ENCODE peak calls at places on chromosomes 5 and 9, in seven cellular contexts. One of them, this sample, is unnamed.

GRCh38 chr5:176762489-176762888 is 47.9 kb upstream of the UNC5A start:
- DNase-seq in HCEC 1CT: peak; percentile 8
- DNase-seq in upper lobe of right lung: peak; percentile 2
- DNase-seq in activated CD8-positive, alpha-beta memory T cell treated with anti-CD3 and anti-CD28 coated beads, Interleukin-2, amount 50 U/mL, for 48 hours: no peak
- DNase-seq in amygdala: no peak
- DNase-seq in A549: no peak
- DNase-seq in left colon: no peak
- DNase-seq in this sample: no peak

GRCh38 chr9:93697352-93698139 is 121.2 kb downstream of the PHF2 start:
- DNase-seq in HCEC 1CT: no peak
- DNase-seq in amygdala: no peak
- DNase-seq in A549: no peak
- DNase-seq in activated CD8-positive, alpha-beta memory T cell treated with anti-CD3 and anti-CD28 coated beads, Interleukin-2, amount 50 U/mL, for 48 hours: no peak
- DNase-seq in upper lobe of right lung: peak; percentile 53
- DNase-seq in left colon: no peak
- DNase-seq in this sample: peak; percentile 69

GRCh38 chr9:134892221-134892620 is 11.6 kb downstream of the FCN2 start:
- DNase-seq in A549: no peak
- DNase-seq in left colon: no peak
- DNase-seq in upper lobe of right lung: peak; percentile 48
- DNase-seq in amygdala: no peak
- DNase-seq in HCEC 1CT: no peak
- DNase-seq in activated CD8-positive, alpha-beta memory T cell treated with anti-CD3 and anti-CD28 coated beads, Interleukin-2, amount 50 U/mL, for 48 hours: peak; percentile 23
- DNase-seq in this sample: peak; percentile 60

GRCh38 chr9:113056191-113057106 is at the start of gene ZFP37:
- DNase-seq in amygdala: peak; percentile 93
- DNase-seq in A549: peak; percentile 97
- DNase-seq in upper lobe of right lung: peak; percentile 93
- DNase-seq in HCEC 1CT: peak; percentile 96
- DNase-seq in activated CD8-positive, alpha-beta memory T cell treated with anti-CD3 and anti-CD28 coated beads, Interleukin-2, amount 50 U/mL, for 48 hours: peak; percentile 88
- DNase-seq in left colon: peak; percentile 84
- DNase-seq in this sample: peak; percentile 97

GRCh38 chr5:127229185-127229889 is 61.3 kb upstream of the MEGF10 start:
- DNase-seq in activated CD8-positive, alpha-beta memory T cell treated with anti-CD3 and anti-CD28 coated beads, Interleukin-2, amount 50 U/mL, for 48 hours: peak; percentile 75
- DNase-seq in A549: peak; percentile 23
- DNase-seq in amygdala: no peak
- DNase-seq in upper lobe of right lung: peak; percentile 87
- DNase-seq in HCEC 1CT: no peak
- DNase-seq in left colon: peak; percentile 75
- DNase-seq in this sample: peak; percentile 90

GRCh38 chr9:20620658-20621552 is 1.4 kb downstream of the MLLT3 start:
- DNase-seq in HCEC 1CT: peak; percentile 45
- DNase-seq in A549: peak; percentile 26
- DNase-seq in upper lobe of right lung: peak; percentile 73
- DNase-seq in activated CD8-positive, alpha-beta memory T cell treated with anti-CD3 and anti-CD28 coated beads, Interleukin-2, amount 50 U/mL, for 48 hours: peak; percentile 76
- DNase-seq in left colon: peak; percentile 63
- DNase-seq in amygdala: no peak
- DNase-seq in this sample: peak; percentile 83

GRCh38 chr5:177314376-177315342 is 3.0 kb upstream of the MXD3 start:
- DNase-seq in left colon: no peak
- DNase-seq in HCEC 1CT: no peak
- DNase-seq in activated CD8-positive, alpha-beta memory T cell treated with anti-CD3 and anti-CD28 coated beads, Interleukin-2, amount 50 U/mL, for 48 hours: no peak
- DNase-seq in A549: no peak
- DNase-seq in upper lobe of right lung: peak; percentile 59
- DNase-seq in amygdala: no peak
- DNase-seq in this sample: peak; percentile 72

GRCh38 chr5:180333661-180334060 is 19.5 kb downstream of the GFPT2 start:
- DNase-seq in amygdala: no peak
- DNase-seq in A549: peak; percentile 81
- DNase-seq in activated CD8-positive, alpha-beta memory T cell treated with anti-CD3 and anti-CD28 coated beads, Interleukin-2, amount 50 U/mL, for 48 hours: no peak
- DNase-seq in upper lobe of right lung: no peak
- DNase-seq in left colon: no peak
- DNase-seq in HCEC 1CT: peak; percentile 62
- DNase-seq in this sample: no peak

GRCh38 chr9:135046156-135047025 is 41.1 kb upstream of the OLFM1 start:
- DNase-seq in activated CD8-positive, alpha-beta memory T cell treated with anti-CD3 and anti-CD28 coated beads, Interleukin-2, amount 50 U/mL, for 48 hours: peak; percentile 23
- DNase-seq in amygdala: no peak
- DNase-seq in A549: no peak
- DNase-seq in left colon: no peak
- DNase-seq in upper lobe of right lung: no peak
- DNase-seq in HCEC 1CT: no peak
- DNase-seq in this sample: peak; percentile 66

GRCh38 chr5:67010684-67011409 is 185.8 kb downstream of the CD180 start:
- DNase-seq in HCEC 1CT: peak; percentile 91
- DNase-seq in amygdala: no peak
- DNase-seq in left colon: peak; percentile 11
- DNase-seq in upper lobe of right lung: no peak
- DNase-seq in A549: no peak
- DNase-seq in activated CD8-positive, alpha-beta memory T cell treated with anti-CD3 and anti-CD28 coated beads, Interleukin-2, amount 50 U/mL, for 48 hours: no peak
- DNase-seq in this sample: no peak

GRCh38 chr9:37353791-37354190 is 68.7 kb upstream of the GRHPR start:
- DNase-seq in HCEC 1CT: no peak
- DNase-seq in A549: no peak
- DNase-seq in activated CD8-positive, alpha-beta memory T cell treated with anti-CD3 and anti-CD28 coated beads, Interleukin-2, amount 50 U/mL, for 48 hours: no peak
- DNase-seq in left colon: no peak
- DNase-seq in amygdala: no peak
- DNase-seq in upper lobe of right lung: no peak
- DNase-seq in this sample: no peak

GRCh38 chr5:148849461-148849860 is 23.1 kb downstream of the ADRB2 start:
- DNase-seq in amygdala: no peak
- DNase-seq in left colon: peak; percentile 35
- DNase-seq in upper lobe of right lung: no peak
- DNase-seq in A549: no peak
- DNase-seq in HCEC 1CT: no peak
- DNase-seq in activated CD8-positive, alpha-beta memory T cell treated with anti-CD3 and anti-CD28 coated beads, Interleukin-2, amount 50 U/mL, for 48 hours: no peak
- DNase-seq in this sample: no peak

GRCh38 chr9:137761032-137761431 is 116.5 kb upstream of the CACNA1B start:
- DNase-seq in HCEC 1CT: no peak
- DNase-seq in upper lobe of right lung: no peak
- DNase-seq in amygdala: no peak
- DNase-seq in A549: no peak
- DNase-seq in left colon: no peak
- DNase-seq in activated CD8-positive, alpha-beta memory T cell treated with anti-CD3 and anti-CD28 coated beads, Interleukin-2, amount 50 U/mL, for 48 hours: no peak
- DNase-seq in this sample: no peak

GRCh38 chr5:180601591-180602480 is 10.5 kb upstream of the SCGB3A1 start:
- DNase-seq in upper lobe of right lung: peak; percentile 58
- DNase-seq in left colon: no peak
- DNase-seq in A549: no peak
- DNase-seq in activated CD8-positive, alpha-beta memory T cell treated with anti-CD3 and anti-CD28 coated beads, Interleukin-2, amount 50 U/mL, for 48 hours: peak; percentile 25
- DNase-seq in HCEC 1CT: no peak
- DNase-seq in amygdala: no peak
- DNase-seq in this sample: peak; percentile 50

GRCh38 chr5:129074903-129075302 is 19.6 kb upstream of the ISOC1 start:
- DNase-seq in upper lobe of right lung: no peak
- DNase-seq in HCEC 1CT: peak; percentile 57
- DNase-seq in left colon: no peak
- DNase-seq in amygdala: no peak
- DNase-seq in A549: no peak
- DNase-seq in activated CD8-positive, alpha-beta memory T cell treated with anti-CD3 and anti-CD28 coated beads, Interleukin-2, amount 50 U/mL, for 48 hours: no peak
- DNase-seq in this sample: no peak

GRCh38 chr5:10724799-10725507 is 36.1 kb downstream of the DAP start:
- DNase-seq in HCEC 1CT: peak; percentile 93
- DNase-seq in upper lobe of right lung: no peak
- DNase-seq in A549: peak; percentile 83
- DNase-seq in left colon: peak; percentile 34
- DNase-seq in amygdala: no peak
- DNase-seq in activated CD8-positive, alpha-beta memory T cell treated with anti-CD3 and anti-CD28 coated beads, Interleukin-2, amount 50 U/mL, for 48 hours: no peak
- DNase-seq in this sample: no peak

GRCh38 chr5:68711311-68712200 is 382.3 kb upstream of the SLC30A5 start:
- DNase-seq in A549: no peak
- DNase-seq in amygdala: no peak
- DNase-seq in HCEC 1CT: peak; percentile 14
- DNase-seq in upper lobe of right lung: no peak
- DNase-seq in left colon: no peak
- DNase-seq in activated CD8-positive, alpha-beta memory T cell treated with anti-CD3 and anti-CD28 coated beads, Interleukin-2, amount 50 U/mL, for 48 hours: peak; percentile 51
- DNase-seq in this sample: no peak

GRCh38 chr5:142087920-142088679 is 20.5 kb upstream of the NDFIP1 start:
- DNase-seq in activated CD8-positive, alpha-beta memory T cell treated with anti-CD3 and anti-CD28 coated beads, Interleukin-2, amount 50 U/mL, for 48 hours: no peak
- DNase-seq in left colon: no peak
- DNase-seq in HCEC 1CT: no peak
- DNase-seq in upper lobe of right lung: no peak
- DNase-seq in amygdala: no peak
- DNase-seq in A549: no peak
- DNase-seq in this sample: no peak

GRCh38 chr9:37146372-37146771 is 26.0 kb downstream of the ZCCHC7 start:
- DNase-seq in amygdala: no peak
- DNase-seq in A549: no peak
- DNase-seq in upper lobe of right lung: no peak
- DNase-seq in left colon: no peak
- DNase-seq in activated CD8-positive, alpha-beta memory T cell treated with anti-CD3 and anti-CD28 coated beads, Interleukin-2, amount 50 U/mL, for 48 hours: no peak
- DNase-seq in HCEC 1CT: no peak
- DNase-seq in this sample: no peak